ENCODE peak calls at places on chromosome 2, in eight cellular contexts. A is PC-3, Q is kidney, I is substantia nigra, H is spleen, G is SJSA1, R is neural progenitor cell, X is fibroblast of lung. P is an unnamed sample.

GRCh38 chr2:12314119-12314735 is 402.5 kb upstream of the TRIB2 start:
- DNase-seq in R (peak), H (no peak), I (no peak), X (no peak), G (no peak), A (no peak), Q (no peak), P (no peak)

GRCh38 chr2:239791727-239792648 is 233.2 kb downstream of the NDUFA10 start:
- DNase-seq in G (no peak), A (no peak), H (no peak), X (no peak), R (no peak), Q (no peak), I (no peak), P (no peak)

GRCh38 chr2:47309472-47309951 is 93.4 kb upstream of the MSH2 start:
- DNase-seq in Q (no peak), R (peak), X (no peak), A (no peak), H (peak), I (no peak), G (no peak), P (no peak)

GRCh38 chr2:32652555-32653209 is 24.8 kb downstream of the TTC27 start:
- DNase-seq in X (peak), R (no peak), G (no peak), I (no peak), H (no peak), Q (no peak), A (no peak), P (no peak)

GRCh38 chr2:120237491-120237902 is 14.3 kb upstream of the TMEM185B start:
- DNase-seq in H (peak), I (no peak), X (peak), R (peak), Q (peak), G (peak), A (peak), P (no peak)

GRCh38 chr2:220191737-220192136 is 564.3 kb downstream of the SLC4A3 start:
- DNase-seq in Q (no peak), R (no peak), A (no peak), H (no peak), I (no peak), G (no peak), X (no peak), P (no peak)

GRCh38 chr2:159744363-159744762 is 32.1 kb downstream of the MARCHF7 start:
- DNase-seq in I (no peak), G (peak), Q (no peak), R (no peak), X (peak), A (no peak), H (no peak), P (no peak)

GRCh38 chr2:31997653-31998052 is 13.2 kb downstream of the MEMO1 start:
- DNase-seq in G (no peak), I (no peak), R (no peak), X (peak), H (no peak), Q (no peak), A (no peak), P (no peak)

GRCh38 chr2:220930542-220931076 is 641.5 kb downstream of the EPHA4 start:
- DNase-seq in Q (no peak), H (no peak), R (no peak), X (peak), G (no peak), I (no peak), A (no peak), P (no peak)

GRCh38 chr2:68057658-68058396 is 5.0 kb downstream of the C1D start:
- DNase-seq in G (no peak), Q (no peak), R (no peak), X (no peak), H (no peak), I (no peak), A (no peak), P (no peak)

GRCh38 chr2:67346718-67347407 is 50.3 kb upstream of the ETAA1 start:
- DNase-seq in A (peak), X (peak), Q (no peak), R (no peak), H (no peak), I (no peak), G (peak), P (no peak)

GRCh38 chr2:215358891-215359575 is 47.2 kb downstream of the ATIC start:
- DNase-seq in X (peak), Q (no peak), A (no peak), H (no peak), R (no peak), G (no peak), I (no peak), P (no peak)

GRCh38 chr2:180717588-180717987 is 262.8 kb upstream of the UBE2E3 start:
- DNase-seq in R (no peak), Q (no peak), A (no peak), H (no peak), G (no peak), I (no peak), X (no peak), P (no peak)

GRCh38 chr2:72147303-72147970 is at the start of gene CYP26B1:
- DNase-seq in R (peak), H (peak), I (no peak), X (no peak), A (no peak), Q (peak), G (no peak), P (no peak)

GRCh38 chr2:70686577-70687460 is 81.2 kb downstream of the ADD2 start:
- DNase-seq in X (peak), I (no peak), Q (no peak), G (peak), A (peak), R (peak), H (peak), P (no peak)

GRCh38 chr2:53217250-53217649 is 550.4 kb upstream of the CHAC2 start:
- DNase-seq in Q (no peak), A (no peak), I (no peak), X (no peak), R (no peak), H (no peak), G (no peak), P (no peak)

GRCh38 chr2:181231151-181231550 is 226.0 kb upstream of the ITGA4 start:
- DNase-seq in X (no peak), G (no peak), A (peak), H (no peak), Q (no peak), R (peak), I (no peak), P (no peak)

GRCh38 chr2:239803764-239804111 is 221.4 kb downstream of the NDUFA10 start:
- DNase-seq in R (peak), A (no peak), G (no peak), X (no peak), H (no peak), Q (peak), I (peak), P (no peak)

GRCh38 chr2:163731735-163732134 is 4.1 kb downstream of the FIGN start:
- DNase-seq in R (no peak), I (no peak), A (no peak), Q (no peak), H (no peak), X (peak), G (peak), P (no peak)

GRCh38 chr2:142952018-142952417 is 74.6 kb downstream of the KYNU start:
- DNase-seq in H (no peak), I (no peak), R (no peak), G (no peak), A (no peak), Q (no peak), X (no peak), P (no peak)

GRCh38 chr2:188345020-188345419 is 53.3 kb downstream of the GULP1 start:
- DNase-seq in H (no peak), Q (no peak), A (no peak), I (no peak), G (peak), R (no peak), X (peak), P (no peak)

GRCh38 chr2:199440118-199440517 is 17.6 kb downstream of the SATB2 start:
- DNase-seq in I (no peak), G (no peak), Q (no peak), X (no peak), H (no peak), A (no peak), R (no peak), P (no peak)

GRCh38 chr2:182915369-182916326 is 49.2 kb upstream of the FRZB start:
- DNase-seq in R (no peak), X (peak), H (no peak), Q (no peak), A (peak), G (peak), I (no peak), P (no peak)

GRCh38 chr2:95357717-95358280 is 44.7 kb upstream of the FAHD2A start:
- DNase-seq in G (no peak), X (no peak), A (no peak), R (no peak), I (no peak), H (no peak), Q (peak), P (no peak)

GRCh38 chr2:71713581-71714580 is 260.5 kb downstream of the DYSF start:
- DNase-seq in H (no peak), X (peak), R (no peak), Q (peak), G (no peak), A (no peak), I (no peak), P (no peak)

GRCh38 chr2:177413703-177414102 is 21.1 kb downstream of the AGPS start:
- DNase-seq in I (no peak), R (no peak), X (no peak), A (no peak), Q (no peak), H (no peak), G (no peak), P (no peak)

GRCh38 chr2:149418065-149418464 is 87.7 kb downstream of the LYPD6 start:
- DNase-seq in R (no peak), A (no peak), I (no peak), X (no peak), H (no peak), G (no peak), Q (no peak), P (no peak)

DNA sequence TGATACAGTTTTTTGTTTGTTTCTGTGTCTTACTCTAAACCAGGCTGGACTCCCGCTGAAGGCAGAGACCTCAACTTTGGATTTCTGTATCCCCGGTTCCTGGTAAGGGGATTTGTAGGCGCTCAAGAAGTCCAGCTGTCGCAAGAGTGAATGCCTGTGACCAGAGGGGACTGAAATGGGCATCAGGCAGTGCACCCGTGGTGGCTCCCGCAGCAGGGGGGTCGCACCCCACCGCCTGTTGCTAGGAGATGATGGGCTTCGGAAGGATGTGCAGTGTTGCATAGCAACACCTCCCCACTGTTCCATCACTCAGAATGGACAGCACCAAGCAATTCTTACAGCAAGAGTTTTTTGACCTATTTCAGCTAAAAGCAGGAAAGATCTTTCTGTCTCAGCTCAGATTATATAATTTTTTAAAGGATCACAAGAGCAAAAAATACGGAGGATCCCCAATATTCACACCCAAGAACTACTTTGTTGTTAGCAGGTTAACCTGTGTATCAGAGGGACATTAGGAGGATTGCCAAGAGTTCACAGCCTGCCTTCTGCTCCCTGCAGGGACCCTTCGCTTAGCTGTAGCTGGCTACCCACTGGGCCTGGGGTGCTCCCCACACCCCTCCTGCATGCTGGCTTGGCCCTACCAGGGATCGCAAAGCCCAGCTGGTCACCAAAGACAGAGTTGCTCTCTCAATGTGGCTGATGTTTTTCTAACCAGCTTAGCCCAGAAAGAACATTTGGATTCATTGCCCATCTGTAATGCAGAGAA is 63.8 kb downstream of the SOWAHC start:
- DNase-seq in X (no peak), A (no peak), R (no peak), G (no peak), I (no peak), Q (no peak), H (no peak), P (no peak)
- H3K27ac ChIP-seq in X (no peak), A (no peak), R (no peak), G (no peak), I (no peak), Q (no peak), H (peak), P (no peak)

GRCh38 chr2:25615920-25616319 is 57.5 kb downstream of the DTNB start:
- DNase-seq in I (no peak), H (no peak), A (no peak), R (no peak), G (no peak), X (peak), Q (no peak), P (no peak)

GRCh38 chr2:25620077-25620476 is 53.3 kb downstream of the DTNB start:
- DNase-seq in H (no peak), A (no peak), Q (no peak), R (no peak), X (peak), G (no peak), I (no peak), P (no peak)

GRCh38 chr2:25618676-25619075 is 54.7 kb downstream of the DTNB start:
- DNase-seq in R (no peak), I (no peak), G (peak), H (no peak), X (peak), Q (no peak), A (peak), P (no peak)

GRCh38 chr2:25619187-25619586 is 54.2 kb downstream of the DTNB start:
- DNase-seq in A (no peak), R (no peak), X (no peak), I (no peak), Q (no peak), G (no peak), H (no peak), P (no peak)

GRCh38 chr2:25617948-25618646 is 55.3 kb downstream of the DTNB start:
- DNase-seq in G (peak), R (no peak), A (peak), X (peak), H (no peak), Q (no peak), I (no peak), P (no peak)
- H3K27ac ChIP-seq in G (no peak), R (peak), A (peak), X (no peak), H (peak), Q (peak), I (no peak), P (no peak)

GRCh38 chr2:99404800-99405669 is 67.8 kb downstream of the EIF5B start:
- DNase-seq in H (no peak), Q (no peak), I (no peak), X (no peak), R (no peak), A (no peak), G (no peak), P (no peak)
- H3K27ac ChIP-seq in H (no peak), Q (peak), I (no peak), X (no peak), R (no peak), A (peak), G (no peak), P (no peak)

DNA sequence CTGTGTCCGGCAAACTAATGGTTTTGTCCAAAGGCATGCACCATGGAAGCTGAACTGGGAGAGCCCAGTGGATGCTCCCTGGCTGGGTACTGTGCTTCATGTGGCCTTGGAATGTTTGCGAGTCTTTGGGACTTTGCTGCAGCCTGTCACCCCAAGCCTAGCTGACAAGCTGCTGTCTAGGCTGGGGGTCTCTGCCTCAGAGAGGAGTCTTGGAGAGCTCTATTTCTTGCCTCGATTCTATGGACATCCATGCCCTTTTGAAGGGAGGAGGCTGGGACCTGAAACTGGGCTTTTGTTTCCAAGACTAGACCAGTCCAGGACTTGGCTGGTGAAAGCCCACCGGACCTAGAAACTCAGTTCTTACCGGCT is 1.7 kb downstream of the MARS2 start:
- DNase-seq in H (no peak), I (no peak), Q (no peak), X (no peak), R (peak), G (no peak), A (no peak), P (no peak)
- H3K27ac ChIP-seq in H (no peak), I (no peak), Q (no peak), X (no peak), R (no peak), G (no peak), A (no peak), P (no peak)

GRCh38 chr2:158543957-158544356 is 87.2 kb downstream of the PKP4 start:
- DNase-seq in X (no peak), H (no peak), A (no peak), G (no peak), R (no peak), Q (no peak), I (no peak), P (no peak)

GRCh38 chr2:158546412-158547144 is 89.8 kb downstream of the PKP4 start:
- DNase-seq in R (no peak), I (no peak), G (no peak), X (no peak), A (no peak), H (no peak), Q (no peak), P (no peak)

GRCh38 chr2:158542577-158542976 is 85.8 kb downstream of the PKP4 start:
- DNase-seq in R (no peak), A (no peak), H (no peak), G (no peak), Q (no peak), I (no peak), X (no peak), P (no peak)

GRCh38 chr2:158539176-158539895 is 82.6 kb downstream of the PKP4 start:
- DNase-seq in G (peak), A (peak), Q (no peak), R (no peak), I (no peak), X (peak), H (no peak), P (no peak)

DNA sequence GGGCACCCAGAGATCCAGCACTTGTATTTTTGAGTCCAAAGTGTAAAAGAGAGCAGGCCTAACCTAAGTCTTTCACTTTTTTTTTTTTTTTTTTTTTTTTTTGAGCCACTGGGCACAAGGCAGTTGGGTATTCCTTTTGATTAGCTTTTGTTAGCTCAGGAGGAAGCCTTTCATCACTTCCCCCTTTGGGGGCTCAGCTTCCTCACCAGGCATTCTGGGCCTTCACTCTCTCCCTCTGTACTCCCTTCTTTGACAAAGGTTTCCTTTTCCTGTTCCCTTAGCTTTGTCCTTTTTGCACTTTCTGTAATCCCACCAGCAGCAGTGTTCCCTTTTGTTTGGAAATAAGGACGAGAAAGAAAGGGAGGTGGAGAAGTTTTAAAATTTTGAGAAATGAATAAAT is 88.2 kb downstream of the PKP4 start:
- DNase-seq in X (no peak), A (no peak), H (no peak), I (no peak), G (no peak), R (peak), Q (no peak), P (no peak)
- H3K27ac ChIP-seq in X (no peak), A (no peak), H (no peak), I (no peak), G (no peak), R (no peak), Q (no peak), P (no peak)

DNA sequence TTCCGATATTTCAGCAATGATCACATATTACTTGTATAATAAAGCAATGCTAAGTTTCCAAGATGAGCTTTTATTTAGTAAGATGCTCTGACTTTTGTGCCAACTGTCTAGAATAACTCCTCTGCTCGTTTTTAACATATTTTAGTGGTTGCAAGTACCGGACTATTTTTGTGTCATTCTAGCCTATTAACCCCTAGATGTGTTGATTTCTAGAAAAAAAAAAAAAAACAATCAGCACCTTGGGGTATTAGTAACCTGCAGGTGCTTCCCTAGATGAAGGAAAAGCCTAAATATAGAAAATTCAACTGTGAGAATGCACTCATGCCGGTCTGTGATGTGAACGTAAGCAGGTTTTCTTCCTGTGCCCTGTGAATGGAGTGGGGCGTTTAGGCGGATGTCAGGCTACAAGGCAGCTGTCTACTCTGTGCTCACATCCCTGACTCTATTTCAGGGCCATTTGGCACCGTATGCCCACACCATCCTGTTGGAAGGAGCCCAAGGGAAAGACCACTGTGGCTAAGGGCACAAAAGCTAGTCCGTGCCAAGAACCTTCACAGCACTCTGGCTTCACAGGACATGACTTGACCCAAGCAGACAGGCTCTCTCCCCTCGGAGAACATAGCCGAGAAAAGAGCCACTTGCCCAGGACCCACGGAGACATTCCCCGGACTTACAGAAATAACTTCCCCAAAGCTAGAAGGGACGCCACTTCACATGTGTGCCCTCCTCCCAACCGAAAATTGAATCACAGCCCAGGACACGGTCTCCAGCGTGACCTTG is 60.9 kb upstream of the AGAP1 start:
- DNase-seq in X (no peak), Q (no peak), G (no peak), R (no peak), H (peak), I (no peak), A (no peak), P (no peak)
- H3K27ac ChIP-seq in X (no peak), Q (peak), G (no peak), R (no peak), H (peak), I (no peak), A (no peak), P (no peak)

GRCh38 chr2:45836740-45837139 is 185.3 kb downstream of the PRKCE start:
- DNase-seq in R (no peak), A (no peak), Q (no peak), X (no peak), G (no peak), I (no peak), H (no peak), P (no peak)
- H3K27ac ChIP-seq in R (peak), A (no peak), Q (no peak), X (no peak), G (no peak), I (no peak), H (no peak), P (no peak)

GRCh38 chr2:16102287-16102975 is 162.1 kb downstream of the MYCN start:
- DNase-seq in X (no peak), G (no peak), A (no peak), Q (no peak), I (no peak), R (peak), H (no peak), P (no peak)
- H3K27ac ChIP-seq in X (no peak), G (no peak), A (no peak), Q (no peak), I (no peak), R (peak), H (no peak), P (no peak)

GRCh38 chr2:238601433-238602222 is 174.9 kb downstream of the ASB1 start:
- DNase-seq in X (peak), R (no peak), G (no peak), I (no peak), H (no peak), Q (no peak), A (peak), P (no peak)

GRCh38 chr2:238597638-238598528 is 171.2 kb downstream of the ASB1 start:
- DNase-seq in Q (no peak), R (no peak), H (no peak), I (no peak), A (no peak), X (no peak), G (no peak), P (no peak)

GRCh38 chr2:238598802-238599530 is 172.2 kb downstream of the ASB1 start:
- DNase-seq in H (no peak), X (no peak), A (no peak), Q (no peak), R (no peak), G (no peak), I (no peak), P (no peak)

GRCh38 chr2:238600506-238601432 is 174.0 kb downstream of the ASB1 start:
- DNase-seq in H (no peak), I (no peak), G (no peak), X (no peak), R (no peak), A (no peak), Q (no peak), P (no peak)

GRCh38 chr2:238599549-238600505 is 173.1 kb downstream of the ASB1 start:
- DNase-seq in I (no peak), G (no peak), A (no peak), R (no peak), Q (no peak), X (no peak), H (no peak), P (no peak)
- H3K27ac ChIP-seq in I (no peak), G (no peak), A (no peak), R (no peak), Q (no peak), X (no peak), H (no peak), P (no peak)

P was measured in CD4-positive, alpha-beta T cell.